ENCODE peak calls at places on chromosomes 7 and 10, in four cellular contexts. J, U, F and T are unnamed samples.

GRCh38 chr7:53070883-53071282 is 35.5 kb downstream of the POM121L12 start:
- DNase-seq in J (no peak), U (no peak), F (no peak), T (no peak)

GRCh38 chr10:17210361-17210760 is 8.9 kb upstream of the TRDMT1 start:
- DNase-seq in J (no peak), U (no peak), F (no peak), T (no peak)

GRCh38 chr10:78657622-78658165 is 411.1 kb upstream of the ZMIZ1 start:
- DNase-seq in J (peak; percentile 81), U (peak; percentile 79), F (no peak), T (peak; percentile 60)

GRCh38 chr10:11489591-11489990 is 121.9 kb downstream of the USP6NL start:
- DNase-seq in J (no peak), U (no peak), F (no peak), T (no peak)

GRCh38 chr10:91887075-91887899 is 22.0 kb downstream of the FGFBP3 start:
- DNase-seq in J (peak; percentile 57), U (peak; percentile 58), F (no peak), T (peak; percentile 84)

GRCh38 chr10:68423522-68423921 is 16.4 kb upstream of the RUFY2 start:
- DNase-seq in J (no peak), U (no peak), F (no peak), T (no peak)

GRCh38 chr10:77267703-77268630 is 369.6 kb downstream of the KCNMA1 start:
- DNase-seq in J (no peak), U (no peak), F (no peak), T (no peak)

GRCh38 chr7:2734761-2735571 is 47.0 kb downstream of the AMZ1 start:
- DNase-seq in J (no peak), U (no peak), F (no peak), T (no peak)

GRCh38 chr7:94650652-94651051 is 5.3 kb downstream of the SGCE start:
- DNase-seq in J (no peak), U (peak; percentile 87), F (no peak), T (peak; percentile 60)

GRCh38 chr7:77940647-77941046 is 142.1 kb downstream of the PHTF2 start:
- DNase-seq in J (peak; percentile 38), U (peak; percentile 36), F (no peak), T (peak; percentile 67)

GRCh38 chr7:47905071-47905920 is 43.0 kb downstream of the PKD1L1 start:
- DNase-seq in J (no peak), U (no peak), F (no peak), T (no peak)

GRCh38 chr10:127906548-127907377 is at the start of gene PTPRE:
- DNase-seq in J (peak; percentile 77), U (no peak), F (no peak), T (peak; percentile 96)

GRCh38 chr7:106225856-106226255 is 58.9 kb downstream of the NAMPT start:
- DNase-seq in J (no peak), U (no peak), F (no peak), T (no peak)

GRCh38 chr7:27191716-27192545 is 6.9 kb upstream of the HOXA11 start:
- DNase-seq in J (no peak), U (no peak), F (no peak), T (no peak)

GRCh38 chr7:129750091-129750870 is 138.8 kb downstream of the NRF1 start:
- DNase-seq in J (no peak), U (no peak), F (no peak), T (no peak)

GRCh38 chr7:132877578-132877977 is 204.3 kb downstream of the CHCHD3 start:
- DNase-seq in J (no peak), U (no peak), F (no peak), T (no peak)

GRCh38 chr7:30804078-30804661 is 33.0 kb downstream of the MINDY4 start:
- DNase-seq in J (no peak), U (no peak), F (no peak), T (no peak)

GRCh38 chr10:73759512-73760115 is 15.4 kb downstream of the SEC24C start:
- DNase-seq in J (no peak), U (no peak), F (no peak), T (no peak)

GRCh38 chr7:113268757-113269156 is 150.4 kb upstream of the SMIM30 start:
- DNase-seq in J (no peak), U (no peak), F (no peak), T (no peak)

GRCh38 chr10:45023426-45023825 is 22.7 kb downstream of the ZNF22 start:
- DNase-seq in J (no peak), U (no peak), F (no peak), T (no peak)

GRCh38 chr10:30502266-30503058 is 68.5 kb downstream of the MAP3K8 start:
- DNase-seq in J (no peak), U (no peak), F (no peak), T (no peak)

GRCh38 chr10:61608255-61609040 is 54.3 kb upstream of the CABCOCO1 start:
- DNase-seq in J (no peak), U (no peak), F (no peak), T (no peak)

GRCh38 chr7:110921478-110922210 is 169.3 kb upstream of the LRRN3 start:
- DNase-seq in J (no peak), U (no peak), F (no peak), T (no peak)

GRCh38 chr7:142583424-142583823 is 165.8 kb upstream of the PRSS1 start:
- DNase-seq in J (peak; percentile 76), U (no peak), F (peak; percentile 58), T (peak; percentile 22)

GRCh38 chr10:73731588-73732375 is 12.4 kb upstream of the SEC24C start:
- DNase-seq in J (no peak), U (no peak), F (no peak), T (no peak)

GRCh38 chr10:16612148-16612742 is 90.6 kb upstream of the C1QL3 start:
- DNase-seq in J (no peak), U (peak; percentile 31), F (no peak), T (no peak)

GRCh38 chr10:110221721-110222261 is 14.4 kb downstream of the MXI1 start:
- DNase-seq in J (peak; percentile 31), U (no peak), F (no peak), T (peak; percentile 27)

GRCh38 chr7:2309889-2310331 is 4.3 kb downstream of the SNX8 start:
- DNase-seq in J (peak; percentile 78), U (peak; percentile 57), F (no peak), T (no peak)

GRCh38 chr7:35374858-35375257 is 121.0 kb upstream of the TBX20 start:
- DNase-seq in J (no peak), U (no peak), F (no peak), T (no peak)

GRCh38 chr10:47165711-47166404 is 134.1 kb upstream of the GDF10 start:
- DNase-seq in J (no peak), U (no peak), F (no peak), T (no peak)

GRCh38 chr10:47166405-47166777 is 133.6 kb upstream of the GDF10 start:
- DNase-seq in J (no peak), U (no peak), F (no peak), T (no peak)

GRCh38 chr10:47165168-47165710 is 134.8 kb upstream of the GDF10 start:
- DNase-seq in J (no peak), U (no peak), F (no peak), T (no peak)

GRCh38 chr10:47164800-47165128 is 135.2 kb upstream of the GDF10 start:
- DNase-seq in J (no peak), U (no peak), F (no peak), T (no peak)

DNA sequence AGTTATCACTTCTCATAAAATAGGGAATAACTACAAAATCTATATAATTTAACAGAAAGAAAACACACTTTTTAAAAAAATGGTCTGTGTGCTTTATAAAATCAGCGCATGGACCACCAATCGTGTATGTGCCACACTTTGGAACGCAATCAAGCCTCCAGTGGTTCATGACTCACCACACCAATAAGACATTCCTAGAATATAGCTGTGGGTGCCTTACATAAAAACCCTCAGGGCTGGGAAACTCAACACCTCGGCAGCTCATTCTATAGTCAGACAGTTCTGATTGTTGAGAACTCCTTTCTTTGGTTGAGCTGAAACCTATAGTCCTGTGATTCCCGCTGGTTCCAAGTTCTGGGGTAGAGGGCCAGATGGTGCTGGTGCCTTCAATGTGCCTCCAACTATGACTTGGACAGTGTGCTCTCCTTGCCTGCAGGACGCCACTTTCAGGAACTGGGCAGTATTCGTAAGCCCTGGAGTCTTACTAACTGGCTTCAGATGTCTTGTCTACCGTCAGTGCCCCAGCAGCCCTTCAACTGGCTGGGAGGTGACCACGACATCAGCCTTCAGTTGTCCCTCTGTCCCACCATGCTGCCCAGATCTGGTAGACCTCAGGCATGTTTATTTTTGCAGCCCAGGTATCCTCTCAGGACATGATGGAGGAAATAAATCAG is 135.7 kb upstream of the GDF10 start:
- DNase-seq in J (peak; percentile 11), U (no peak), F (no peak), T (no peak)
- TF ChIP-seq PBX3 in J (no peak), U (no peak), F (no peak), T (no peak)

GRCh38 chr10:114388275-114388674 is 16.0 kb downstream of the AFAP1L2 start:
- DNase-seq in J (no peak), U (no peak), F (peak; percentile 66), T (no peak)

GRCh38 chr10:114387784-114388183 is 16.5 kb downstream of the AFAP1L2 start:
- DNase-seq in J (no peak), U (no peak), F (no peak), T (no peak)

GRCh38 chr10:114392112-114392835 is 12.0 kb downstream of the AFAP1L2 start:
- DNase-seq in J (no peak), U (no peak), F (no peak), T (no peak)

GRCh38 chr10:114391599-114391998 is 12.7 kb downstream of the AFAP1L2 start:
- DNase-seq in J (no peak), U (no peak), F (no peak), T (no peak)

DNA sequence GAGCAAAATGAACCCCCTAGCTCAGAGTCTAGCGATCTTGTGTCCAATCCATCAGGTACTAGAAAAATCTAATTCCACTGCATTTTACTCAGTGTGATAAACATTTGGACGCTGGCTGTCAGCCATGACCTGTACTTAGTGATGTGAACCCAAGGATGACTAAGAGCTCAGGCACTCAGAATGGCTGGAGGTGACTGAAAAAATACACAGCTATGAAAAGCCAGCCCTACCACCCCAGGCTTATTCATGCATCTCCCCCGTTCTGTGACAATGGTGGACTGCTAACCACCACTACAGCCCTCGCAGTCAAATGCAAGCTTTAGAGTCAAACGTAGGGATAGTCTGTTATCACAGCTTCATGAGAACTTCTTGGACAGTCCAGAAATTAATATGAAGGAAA is 14.9 kb downstream of the AFAP1L2 start:
- DNase-seq in J (peak; percentile 74), U (no peak), F (no peak), T (no peak)
- TF ChIP-seq PBX3 in J (no peak), U (no peak), F (no peak), T (no peak)

GRCh38 chr10:60236869-60237524 is 152.7 kb downstream of the ANK3 start:
- DNase-seq in J (no peak), U (no peak), F (peak; percentile 95), T (peak; percentile 16)
- TF ChIP-seq PBX3 in J (no peak), U (no peak), F (peak; percentile 70), T (no peak)

GRCh38 chr10:59654007-59654406 is 55.6 kb downstream of the SLC16A9 start:
- DNase-seq in J (no peak), U (no peak), F (no peak), T (no peak)
- TF ChIP-seq PBX3 in J (no peak), U (no peak), F (no peak), T (no peak)

GRCh38 chr10:71128311-71129010 is 83.9 kb upstream of the UNC5B start:
- DNase-seq in J (no peak), U (no peak), F (no peak), T (no peak)
- TF ChIP-seq PBX3 in J (no peak), U (no peak), F (no peak), T (no peak)